ENCODE peak calls at places on chromosomes 16 and 17, in six cellular contexts. J is cardiac fibroblast; X is GM06990; M is CD8-positive, alpha-beta memory T cell; W is fibroblast of the aortic adventitia; U is tibial nerve. A is an unnamed sample.

GRCh38 chr17:57251211-57251787 is 5.0 kb upstream of the MSI2 start:
- DNase-seq in W (no peak), X (no peak), J (no peak), U (no peak), M (no peak), A (no peak)

GRCh38 chr16:29736112-29736511 is 9.7 kb downstream of the C16orf54 start:
- DNase-seq in U (no peak), J (no peak), X (no peak), M (no peak), W (no peak), A (no peak)

GRCh38 chr16:10625595-10626357 is 45.4 kb upstream of the EMP2 start:
- DNase-seq in W (peak), M (no peak), J (peak), X (no peak), U (no peak), A (no peak)

GRCh38 chr16:66389256-66390175 is 23.0 kb downstream of the CDH5 start:
- DNase-seq in M (no peak), U (no peak), J (no peak), X (no peak), W (no peak), A (peak)

GRCh38 chr16:58031016-58031800 is 5.7 kb downstream of the MMP15 start:
- DNase-seq in W (no peak), M (no peak), J (no peak), U (no peak), X (no peak), A (peak)

GRCh38 chr17:66903781-66904180 is 60.7 kb upstream of the CACNG4 start:
- DNase-seq in W (no peak), X (no peak), J (no peak), M (no peak), U (no peak), A (no peak)

GRCh38 chr16:80993293-80993691 is 13.4 kb downstream of the CMC2 start:
- DNase-seq in J (peak), X (no peak), U (no peak), M (no peak), W (peak), A (no peak)

GRCh38 chr17:50858486-50859225 is 7.5 kb downstream of the TOB1 start:
- DNase-seq in U (no peak), M (no peak), J (no peak), W (no peak), X (no peak), A (no peak)

GRCh38 chr16:81612351-81613170 is 166.5 kb upstream of the PLCG2 start:
- DNase-seq in J (peak), X (no peak), M (no peak), W (peak), U (no peak), A (no peak)

GRCh38 chr16:31451681-31452351 is 7.5 kb upstream of the ARMC5 start:
- DNase-seq in M (no peak), W (peak), J (peak), U (no peak), X (no peak), A (peak)

GRCh38 chr17:16443390-16444257 is 28.3 kb downstream of the TRPV2 start:
- DNase-seq in X (peak), U (no peak), J (no peak), W (no peak), M (no peak), A (no peak)

GRCh38 chr16:15434079-15434424 is 336 bp upstream of the BMERB1 start:
- DNase-seq in X (no peak), U (no peak), J (no peak), W (no peak), M (no peak), A (no peak)
- H3K4me3 ChIP-seq in X (peak), U (peak), J (peak), W (peak), M (no peak), A (peak)

GRCh38 chr17:43132117-43132516 is 7.0 kb upstream of the BRCA1 start:
- DNase-seq in X (no peak), M (no peak), W (no peak), U (no peak), J (no peak), A (no peak)

GRCh38 chr17:43125967-43126910 is 1.1 kb upstream of the BRCA1 start:
- DNase-seq in X (no peak), U (no peak), J (no peak), M (no peak), W (peak), A (no peak)

GRCh38 chr17:43125133-43125966 is at the start of gene BRCA1:
- DNase-seq in W (peak), X (peak), U (peak), M (peak), J (peak), A (peak)

GRCh38 chr17:43126911-43127290 is 1.7 kb upstream of the BRCA1 start:
- DNase-seq in J (no peak), W (no peak), X (no peak), U (no peak), M (no peak), A (peak)

GRCh38 chr17:43129671-43130010 is 4.5 kb upstream of the BRCA1 start:
- DNase-seq in W (no peak), U (no peak), X (no peak), M (no peak), J (no peak), A (no peak)
- H3K4me3 ChIP-seq in W (no peak), U (no peak), X (no peak), M (no peak), J (no peak), A (no peak)

DNA sequence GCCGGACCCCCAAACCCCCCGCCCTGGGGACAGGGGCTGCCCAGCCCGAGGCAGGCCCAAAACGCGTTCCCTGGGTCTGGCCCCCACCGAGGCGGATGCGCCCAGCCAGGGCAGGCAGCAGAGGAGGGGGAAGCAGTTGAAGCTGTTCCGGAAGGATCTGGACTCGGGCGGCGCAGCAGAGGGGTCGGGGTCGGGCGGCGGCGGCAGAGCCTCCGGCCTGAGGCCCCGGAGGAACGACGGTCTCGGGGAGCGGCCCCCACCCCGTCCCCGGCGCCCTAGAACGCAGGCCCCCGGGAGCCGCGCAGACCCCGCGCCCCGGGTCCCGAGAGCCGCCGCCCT is 22.9 kb upstream of the ZFPM1 start:
- DNase-seq in X (no peak), W (no peak), J (no peak), M (no peak), U (no peak), A (no peak)
- H3K4me3 ChIP-seq in X (peak), W (no peak), J (no peak), M (no peak), U (peak), A (peak)

GRCh38 chr17:75783069-75783783 is 1.4 kb upstream of the UNK start:
- DNase-seq in W (peak), U (no peak), X (peak), J (peak), M (peak), A (peak)

GRCh38 chr17:75779250-75779986 is 5.2 kb upstream of the UNK start:
- DNase-seq in W (peak), U (peak), X (peak), M (peak), J (peak), A (peak)

GRCh38 chr17:75778861-75779249 is 5.8 kb upstream of the UNK start:
- DNase-seq in J (no peak), W (no peak), M (peak), X (no peak), U (no peak), A (no peak)

GRCh38 chr17:75777243-75777922 is 7.2 kb upstream of the UNK start:
- DNase-seq in J (peak), M (no peak), X (no peak), U (no peak), W (peak), A (no peak)

DNA sequence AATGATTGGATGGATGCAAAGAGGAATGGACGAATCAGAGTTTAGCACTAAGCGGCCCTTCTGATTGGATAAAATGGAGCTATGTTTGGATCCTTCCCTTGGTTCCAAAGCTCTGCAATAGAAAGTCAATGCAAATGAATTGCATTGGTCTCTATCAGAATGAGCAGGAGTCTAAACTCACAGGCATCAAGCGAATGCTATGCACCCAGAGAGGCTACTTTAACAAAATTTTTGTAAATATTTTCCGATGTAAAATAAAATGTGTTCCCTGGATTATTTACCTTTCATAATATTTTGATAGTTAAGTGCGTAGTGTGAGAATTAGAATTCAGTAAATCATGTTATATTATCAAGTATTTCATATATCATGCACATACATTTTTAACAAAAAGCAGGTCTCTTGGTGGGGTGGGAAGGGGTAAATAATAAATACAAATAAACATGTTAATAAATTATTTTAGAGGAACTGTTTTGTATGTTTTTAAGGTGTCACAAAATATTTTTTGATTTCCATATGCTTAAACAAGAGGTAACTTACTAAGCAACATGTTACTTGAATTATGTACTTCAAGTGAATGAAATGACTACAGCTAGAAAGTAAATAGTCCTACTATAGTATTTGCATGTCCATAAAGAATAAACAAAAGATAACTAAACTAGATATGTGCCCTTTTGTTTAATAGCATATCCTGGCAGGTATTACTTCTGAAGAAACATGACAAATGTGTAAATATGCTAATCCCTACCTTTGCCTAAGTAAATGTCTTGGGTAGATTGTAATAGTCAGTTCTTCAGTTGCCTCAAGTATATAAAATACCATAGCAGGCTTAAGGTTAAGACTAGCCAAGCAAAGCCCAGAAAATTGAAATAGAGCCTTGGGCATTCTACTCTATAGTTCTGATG is 4.4 kb upstream of the UNK start:
- DNase-seq in J (no peak), M (no peak), X (no peak), U (no peak), W (no peak), A (no peak)
- H3K4me3 ChIP-seq in J (no peak), M (no peak), X (no peak), U (no peak), W (no peak), A (no peak)

GRCh38 chr17:19002805-19003542 is 1.6 kb downstream of the FAM83G start:
- DNase-seq in J (peak), W (peak), X (no peak), U (no peak), M (no peak), A (no peak)
- H3K4me3 ChIP-seq in J (peak), W (peak), X (peak), U (no peak), M (peak), A (peak)

DNA sequence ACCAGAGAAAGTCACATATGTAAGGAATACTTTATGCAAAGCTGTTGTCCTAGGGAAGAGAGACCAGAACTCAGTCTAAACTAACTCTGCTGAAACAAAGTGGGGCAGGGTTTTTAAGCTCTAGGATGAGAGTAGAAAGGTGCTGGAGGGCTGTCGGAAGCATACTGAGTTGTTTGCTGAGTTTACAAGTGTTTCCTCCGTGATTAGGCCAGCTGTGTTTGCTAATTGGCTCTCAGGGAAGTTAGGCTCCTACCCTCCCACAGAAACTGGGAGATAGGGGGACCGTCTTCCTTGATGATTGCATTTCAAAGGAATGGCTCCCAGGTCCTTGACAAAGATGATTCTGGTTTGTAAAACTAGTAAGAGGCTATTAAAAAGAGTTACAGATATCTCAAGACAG is 24.4 kb upstream of the CRYM start:
- DNase-seq in W (peak), U (no peak), X (no peak), M (no peak), J (peak), A (no peak)
- H3K4me3 ChIP-seq in W (peak), U (no peak), X (peak), M (peak), J (peak), A (peak)

DNA sequence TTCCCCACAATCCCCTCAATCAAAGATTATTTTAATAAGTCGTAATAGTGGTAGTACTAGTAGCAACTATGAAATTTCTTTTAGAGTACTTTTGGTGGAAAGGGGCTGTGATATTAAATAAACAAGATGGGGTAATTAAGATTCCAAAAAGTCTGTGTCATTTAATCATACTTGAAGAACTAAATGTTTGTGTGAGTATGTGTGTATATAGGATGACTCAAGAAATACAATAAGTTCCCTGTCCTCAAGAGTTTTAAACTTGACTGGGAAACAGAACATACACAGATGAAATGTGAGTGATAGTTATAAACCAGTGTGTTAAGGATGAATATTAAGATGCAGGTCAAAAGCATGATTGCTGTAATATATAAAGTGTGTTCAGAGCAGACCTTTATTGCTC is 2.3 kb downstream of the ALDH3A2 start:
- DNase-seq in M (no peak), J (peak), W (no peak), U (no peak), X (no peak), A (no peak)
- H3K4me3 ChIP-seq in M (no peak), J (no peak), W (no peak), U (no peak), X (no peak), A (no peak)

A was measured in Peyer's patch.